ENCODE peak calls at places on chromosomes 4 and X, in seven cellular contexts. B, V, P, O, I, M and H are unnamed samples.

GRCh38 chrX:140766024-140766611 is 56.6 kb downstream of the LINC00632 start:
- DNase-seq in B (peak; percentile 11), V (peak; percentile 26), P (peak; percentile 23), O (peak; percentile 5), I (peak; percentile 37), M (peak; percentile 5), H (peak; percentile 40)

GRCh38 chr4:18733956-18734872 is 712.7 kb upstream of the LCORL start:
- DNase-seq in B (no peak), V (no peak), P (no peak), O (no peak), I (no peak), M (no peak), H (no peak)

GRCh38 chr4:77007358-77008230 is 58.0 kb downstream of the SEPTIN11 start:
- DNase-seq in B (no peak), V (peak; percentile 21), P (peak; percentile 28), O (peak; percentile 50), I (no peak), M (no peak), H (no peak)

GRCh38 chr4:113083346-113083745 is 33.9 kb downstream of the ANK2 start:
- DNase-seq in B (no peak), V (no peak), P (no peak), O (no peak), I (no peak), M (no peak), H (no peak)

GRCh38 chr4:138893991-138894390 is 121.6 kb upstream of the NOCT start:
- DNase-seq in B (no peak), V (no peak), P (no peak), O (no peak), I (no peak), M (no peak), H (no peak)

GRCh38 chrX:1246816-1247215 is 21.8 kb upstream of the CSF2RA start:
- DNase-seq in B (peak; percentile 55), V (peak; percentile 59), P (peak; percentile 65), O (peak; percentile 75), I (peak; percentile 64), M (peak; percentile 64), H (peak; percentile 85)

GRCh38 chr4:84915396-84915780 is 51.1 kb downstream of the WDFY3 start:
- DNase-seq in B (no peak), V (no peak), P (no peak), O (no peak), I (no peak), M (no peak), H (no peak)

GRCh38 chrX:46268429-46268828 is 276.8 kb downstream of the ZNF674 start:
- DNase-seq in B (peak; percentile 79), V (peak; percentile 20), P (no peak), O (peak; percentile 86), I (no peak), M (no peak), H (no peak)

GRCh38 chr4:67721770-67722597 is 21.0 kb upstream of the UBA6 start:
- DNase-seq in B (peak; percentile 7), V (no peak), P (no peak), O (peak; percentile 88), I (no peak), M (no peak), H (no peak)

GRCh38 chr4:81351653-81352455 is 119.9 kb downstream of the RASGEF1B start:
- DNase-seq in B (peak; percentile 74), V (peak; percentile 73), P (peak; percentile 74), O (peak; percentile 50), I (peak; percentile 79), M (peak; percentile 33), H (peak; percentile 82)

GRCh38 chrX:150365051-150365952 is 2.2 kb downstream of the MAMLD1 start:
- DNase-seq in B (peak; percentile 10), V (peak; percentile 72), P (peak; percentile 54), O (peak; percentile 38), I (peak; percentile 64), M (peak; percentile 45), H (no peak)

GRCh38 chr4:88868510-88868909 is 170.9 kb upstream of the NAP1L5 start:
- DNase-seq in B (no peak), V (no peak), P (no peak), O (no peak), I (no peak), M (no peak), H (no peak)

GRCh38 chr4:4666693-4667642 is 125.1 kb upstream of the STX18 start:
- DNase-seq in B (no peak), V (no peak), P (peak; percentile 50), O (no peak), I (no peak), M (no peak), H (no peak)

GRCh38 chr4:183610033-183610432 is 49.0 kb downstream of the RWDD4 start:
- DNase-seq in B (no peak), V (no peak), P (no peak), O (peak; percentile 52), I (no peak), M (no peak), H (no peak)

GRCh38 chr4:44661940-44662622 is 10.7 kb upstream of the YIPF7 start:
- DNase-seq in B (no peak), V (no peak), P (no peak), O (no peak), I (no peak), M (no peak), H (no peak)

GRCh38 chrX:39814391-39814790 is 283.4 kb downstream of the BCOR start:
- DNase-seq in B (no peak), V (peak; percentile 22), P (no peak), O (peak; percentile 36), I (no peak), M (peak; percentile 7), H (peak; percentile 53)

GRCh38 chrX:48897157-48897620 is 379 bp downstream of the TIMM17B start:
- DNase-seq in B (peak; percentile 71), V (peak; percentile 86), P (peak; percentile 64), O (peak; percentile 69), I (peak; percentile 73), M (peak; percentile 60), H (peak; percentile 78)

GRCh38 chrX:73615022-73615421 is 52.0 kb downstream of the CHIC1 start:
- DNase-seq in B (no peak), V (no peak), P (no peak), O (no peak), I (no peak), M (no peak), H (no peak)

GRCh38 chr4:175470141-175470540 is 341.9 kb downstream of the GPM6A start:
- DNase-seq in B (no peak), V (no peak), P (no peak), O (peak; percentile 58), I (no peak), M (no peak), H (no peak)

GRCh38 chr4:81466841-81467671 is 4.7 kb downstream of the RASGEF1B start:
- DNase-seq in B (peak; percentile 75), V (peak; percentile 79), P (peak; percentile 43), O (peak; percentile 40), I (peak; percentile 75), M (peak; percentile 46), H (peak; percentile 85)